ENCODE peak calls at places on chromosomes 13 and 19, in nine cellular contexts. One of them, this sample, is unnamed.
A peak's percentile ranks its signal among the peaks of the same experiment; 100 is the strongest.

GRCh38 chr13:37476874-37477273 is 121.7 kb downstream of the POSTN start:
- DNase-seq in dorsolateral prefrontal cortex: no peak
- DNase-seq in spleen: no peak
- DNase-seq in upper lobe of right lung: no peak
- DNase-seq in PC-3: no peak
- DNase-seq in heart right ventricle: no peak
- DNase-seq in astrocyte: peak; percentile 73
- DNase-seq in fibroblast of lung: peak; percentile 33
- DNase-seq in uterus: no peak
- DNase-seq in this sample: peak; percentile 52

GRCh38 chr19:52786078-52786463 is 520 bp downstream of the ZNF600 start:
- DNase-seq in heart right ventricle: peak; percentile 11
- DNase-seq in upper lobe of right lung: peak; percentile 65
- DNase-seq in uterus: peak; percentile 15
- DNase-seq in fibroblast of lung: no peak
- DNase-seq in PC-3: peak; percentile 19
- DNase-seq in spleen: peak; percentile 75
- DNase-seq in astrocyte: no peak
- DNase-seq in dorsolateral prefrontal cortex: no peak
- DNase-seq in this sample: peak; percentile 1

GRCh38 chr13:33927315-33927714 is 109.4 kb downstream of the RFC3 start:
- DNase-seq in spleen: no peak
- DNase-seq in PC-3: peak; percentile 33
- DNase-seq in heart right ventricle: no peak
- DNase-seq in dorsolateral prefrontal cortex: no peak
- DNase-seq in upper lobe of right lung: no peak
- DNase-seq in astrocyte: peak; percentile 60
- DNase-seq in uterus: no peak
- DNase-seq in fibroblast of lung: peak; percentile 78
- DNase-seq in this sample: peak; percentile 20

GRCh38 chr19:10260141-10260584 is 8.1 kb downstream of the MRPL4 start:
- DNase-seq in upper lobe of right lung: peak; percentile 93
- DNase-seq in dorsolateral prefrontal cortex: no peak
- DNase-seq in astrocyte: peak; percentile 42
- DNase-seq in spleen: no peak
- DNase-seq in heart right ventricle: no peak
- DNase-seq in fibroblast of lung: no peak
- DNase-seq in uterus: no peak
- DNase-seq in PC-3: peak; percentile 56
- DNase-seq in this sample: peak; percentile 95

GRCh38 chr13:49298903-49299605 is 51.3 kb downstream of the CDADC1 start:
- DNase-seq in upper lobe of right lung: no peak
- DNase-seq in astrocyte: no peak
- DNase-seq in PC-3: no peak
- DNase-seq in heart right ventricle: no peak
- DNase-seq in dorsolateral prefrontal cortex: no peak
- DNase-seq in spleen: no peak
- DNase-seq in fibroblast of lung: no peak
- DNase-seq in uterus: no peak
- DNase-seq in this sample: no peak

GRCh38 chr13:114299604-114300305 is 14.5 kb upstream of the CHAMP1 start:
- DNase-seq in heart right ventricle: no peak
- DNase-seq in spleen: peak; percentile 34
- DNase-seq in dorsolateral prefrontal cortex: no peak
- DNase-seq in PC-3: no peak
- DNase-seq in astrocyte: no peak
- DNase-seq in uterus: no peak
- DNase-seq in upper lobe of right lung: no peak
- DNase-seq in fibroblast of lung: no peak
- DNase-seq in this sample: no peak

GRCh38 chr19:46009530-46010510 is 13.0 kb downstream of the PGLYRP1 start:
- DNase-seq in PC-3: peak; percentile 71
- DNase-seq in dorsolateral prefrontal cortex: peak; percentile 83
- DNase-seq in fibroblast of lung: peak; percentile 70
- DNase-seq in upper lobe of right lung: peak; percentile 83
- DNase-seq in heart right ventricle: peak; percentile 65
- DNase-seq in spleen: peak; percentile 90
- DNase-seq in astrocyte: peak; percentile 37
- DNase-seq in uterus: peak; percentile 57
- DNase-seq in this sample: peak; percentile 53

GRCh38 chr13:58946274-58946673 is 1217.5 kb downstream of the DIAPH3 start:
- DNase-seq in heart right ventricle: no peak
- DNase-seq in fibroblast of lung: no peak
- DNase-seq in astrocyte: peak; percentile 50
- DNase-seq in dorsolateral prefrontal cortex: no peak
- DNase-seq in upper lobe of right lung: no peak
- DNase-seq in spleen: no peak
- DNase-seq in PC-3: no peak
- DNase-seq in uterus: no peak
- DNase-seq in this sample: no peak

GRCh38 chr19:12064266-12065099 is at the start of gene ZNF844:
- DNase-seq in PC-3: peak; percentile 89
- DNase-seq in heart right ventricle: peak; percentile 98
- DNase-seq in upper lobe of right lung: peak; percentile 99
- DNase-seq in uterus: peak; percentile 95
- DNase-seq in spleen: peak; percentile 96
- DNase-seq in astrocyte: peak; percentile 74
- DNase-seq in dorsolateral prefrontal cortex: peak; percentile 98
- DNase-seq in fibroblast of lung: peak; percentile 91
- DNase-seq in this sample: peak; percentile 56

GRCh38 chr19:17610384-17610783 is 54.9 kb downstream of the COLGALT1 start:
- DNase-seq in heart right ventricle: no peak
- DNase-seq in PC-3: no peak
- DNase-seq in upper lobe of right lung: no peak
- DNase-seq in uterus: no peak
- DNase-seq in dorsolateral prefrontal cortex: no peak
- DNase-seq in spleen: no peak
- DNase-seq in fibroblast of lung: peak; percentile 13
- DNase-seq in astrocyte: no peak
- DNase-seq in this sample: peak; percentile 17

GRCh38 chr13:113545455-113545930 is 39.1 kb upstream of the TFDP1 start:
- DNase-seq in PC-3: no peak
- DNase-seq in uterus: no peak
- DNase-seq in dorsolateral prefrontal cortex: no peak
- DNase-seq in heart right ventricle: no peak
- DNase-seq in upper lobe of right lung: peak; percentile 54
- DNase-seq in spleen: peak; percentile 70
- DNase-seq in fibroblast of lung: peak; percentile 23
- DNase-seq in astrocyte: no peak
- DNase-seq in this sample: no peak

GRCh38 chr19:40811478-40812341 is 12.7 kb downstream of the EGLN2 start:
- DNase-seq in fibroblast of lung: no peak
- DNase-seq in spleen: peak; percentile 84
- DNase-seq in upper lobe of right lung: no peak
- DNase-seq in astrocyte: no peak
- DNase-seq in uterus: peak; percentile 39
- DNase-seq in PC-3: no peak
- DNase-seq in heart right ventricle: no peak
- DNase-seq in dorsolateral prefrontal cortex: no peak
- DNase-seq in this sample: no peak

GRCh38 chr13:72109863-72110262 is 242.9 kb upstream of the DACH1 start:
- DNase-seq in spleen: no peak
- DNase-seq in dorsolateral prefrontal cortex: no peak
- DNase-seq in heart right ventricle: no peak
- DNase-seq in fibroblast of lung: no peak
- DNase-seq in PC-3: peak; percentile 67
- DNase-seq in uterus: no peak
- DNase-seq in upper lobe of right lung: no peak
- DNase-seq in astrocyte: peak; percentile 57
- DNase-seq in this sample: peak; percentile 67

GRCh38 chr13:112978561-112979405 is 9.8 kb downstream of the MCF2L start:
- DNase-seq in astrocyte: no peak
- DNase-seq in heart right ventricle: peak; percentile 62
- DNase-seq in uterus: peak; percentile 58
- DNase-seq in spleen: no peak
- DNase-seq in fibroblast of lung: no peak
- DNase-seq in PC-3: no peak
- DNase-seq in dorsolateral prefrontal cortex: no peak
- DNase-seq in upper lobe of right lung: no peak
- DNase-seq in this sample: no peak

GRCh38 chr19:57655443-57655842 is 13.3 kb upstream of the ZSCAN4 start:
- DNase-seq in fibroblast of lung: no peak
- DNase-seq in astrocyte: no peak
- DNase-seq in heart right ventricle: no peak
- DNase-seq in uterus: no peak
- DNase-seq in PC-3: no peak
- DNase-seq in spleen: no peak
- DNase-seq in upper lobe of right lung: no peak
- DNase-seq in dorsolateral prefrontal cortex: no peak
- DNase-seq in this sample: peak; percentile 38

GRCh38 chr19:30621326-30621920 is 249.2 kb downstream of the ZNF536 start:
- DNase-seq in dorsolateral prefrontal cortex: no peak
- DNase-seq in astrocyte: no peak
- DNase-seq in uterus: no peak
- DNase-seq in PC-3: no peak
- DNase-seq in fibroblast of lung: no peak
- DNase-seq in upper lobe of right lung: no peak
- DNase-seq in heart right ventricle: no peak
- DNase-seq in spleen: no peak
- DNase-seq in this sample: no peak

GRCh38 chr13:96652506-96652905 is 341.8 kb downstream of the OXGR1 start:
- DNase-seq in fibroblast of lung: peak; percentile 3
- DNase-seq in heart right ventricle: no peak
- DNase-seq in upper lobe of right lung: no peak
- DNase-seq in spleen: no peak
- DNase-seq in PC-3: no peak
- DNase-seq in astrocyte: no peak
- DNase-seq in uterus: no peak
- DNase-seq in dorsolateral prefrontal cortex: no peak
- DNase-seq in this sample: peak; percentile 46

GRCh38 chr19:49985926-49986325 is 25.0 kb upstream of the SIGLEC11 start:
- DNase-seq in dorsolateral prefrontal cortex: no peak
- DNase-seq in heart right ventricle: no peak
- DNase-seq in spleen: no peak
- DNase-seq in uterus: no peak
- DNase-seq in astrocyte: no peak
- DNase-seq in fibroblast of lung: no peak
- DNase-seq in PC-3: peak; percentile 26
- DNase-seq in upper lobe of right lung: no peak
- DNase-seq in this sample: no peak

GRCh38 chr19:43126720-43127119 is 44.2 kb upstream of the PSG2 start:
- DNase-seq in PC-3: peak; percentile 18
- DNase-seq in uterus: no peak
- DNase-seq in spleen: no peak
- DNase-seq in dorsolateral prefrontal cortex: no peak
- DNase-seq in upper lobe of right lung: no peak
- DNase-seq in heart right ventricle: no peak
- DNase-seq in astrocyte: no peak
- DNase-seq in fibroblast of lung: no peak
- DNase-seq in this sample: peak; percentile 34
- TF ChIP-seq CTCF in PC-3: no peak
- TF ChIP-seq CTCF in uterus: no peak
- TF ChIP-seq CTCF in spleen: no peak
- TF ChIP-seq CTCF in dorsolateral prefrontal cortex: no peak
- TF ChIP-seq CTCF in upper lobe of right lung: no peak
- TF ChIP-seq CTCF in heart right ventricle: no peak
- TF ChIP-seq CTCF in astrocyte: no peak
- TF ChIP-seq CTCF in fibroblast of lung: no peak
- TF ChIP-seq CTCF in this sample: no peak

GRCh38 chr13:85616275-85616674 is 182.9 kb downstream of the SLITRK6 start:
- DNase-seq in heart right ventricle: no peak
- DNase-seq in PC-3: peak; percentile 77
- DNase-seq in spleen: no peak
- DNase-seq in fibroblast of lung: peak; percentile 36
- DNase-seq in upper lobe of right lung: no peak
- DNase-seq in dorsolateral prefrontal cortex: no peak
- DNase-seq in uterus: no peak
- DNase-seq in astrocyte: no peak
- DNase-seq in this sample: peak; percentile 92

GRCh38 chr13:85619321-85619720 is 179.9 kb downstream of the SLITRK6 start:
- DNase-seq in uterus: no peak
- DNase-seq in astrocyte: no peak
- DNase-seq in dorsolateral prefrontal cortex: no peak
- DNase-seq in upper lobe of right lung: no peak
- DNase-seq in PC-3: no peak
- DNase-seq in fibroblast of lung: no peak
- DNase-seq in heart right ventricle: no peak
- DNase-seq in spleen: no peak
- DNase-seq in this sample: no peak

DNA sequence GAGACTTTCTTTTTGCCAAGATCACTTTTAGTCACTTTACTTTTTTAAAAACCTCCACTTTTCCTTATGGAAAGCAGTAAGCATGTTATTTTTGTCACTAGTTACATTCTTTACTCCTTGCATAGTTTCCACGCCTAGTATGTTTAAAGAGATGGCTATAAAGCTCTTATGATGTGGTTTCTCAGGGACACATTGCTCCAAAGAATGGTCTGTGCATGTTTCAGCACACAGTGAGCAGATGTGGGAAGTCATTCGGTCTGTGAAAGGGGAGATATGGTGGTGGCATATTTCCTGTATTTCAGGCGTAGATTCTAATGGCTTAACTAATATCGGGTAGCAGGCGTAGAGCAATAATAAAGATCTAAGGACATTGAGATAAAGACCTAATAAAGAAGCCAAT is 180.7 kb downstream of the SLITRK6 start:
- DNase-seq in PC-3: no peak
- DNase-seq in fibroblast of lung: no peak
- DNase-seq in dorsolateral prefrontal cortex: no peak
- DNase-seq in heart right ventricle: no peak
- DNase-seq in uterus: no peak
- DNase-seq in upper lobe of right lung: no peak
- DNase-seq in astrocyte: no peak
- DNase-seq in spleen: no peak
- DNase-seq in this sample: no peak
- H3K4me3 ChIP-seq in PC-3: no peak overlapping the region
- H3K4me3 ChIP-seq in fibroblast of lung: no peak overlapping the region
- H3K4me3 ChIP-seq in dorsolateral prefrontal cortex: no peak overlapping the region
- H3K4me3 ChIP-seq in heart right ventricle: no peak overlapping the region
- H3K4me3 ChIP-seq in uterus: no peak overlapping the region
- H3K4me3 ChIP-seq in upper lobe of right lung: no peak overlapping the region
- H3K4me3 ChIP-seq in astrocyte: no peak overlapping the region
- H3K4me3 ChIP-seq in spleen: no peak overlapping the region
- H3K4me3 ChIP-seq in this sample: no peak overlapping the region

GRCh38 chr19:13644648-13645047 is 119.7 kb upstream of the MRI1 start:
- DNase-seq in astrocyte: no peak
- DNase-seq in dorsolateral prefrontal cortex: no peak
- DNase-seq in uterus: no peak
- DNase-seq in fibroblast of lung: no peak
- DNase-seq in PC-3: no peak
- DNase-seq in heart right ventricle: no peak
- DNase-seq in spleen: no peak
- DNase-seq in upper lobe of right lung: no peak
- DNase-seq in this sample: no peak
- H3K27me3 ChIP-seq in astrocyte: no peaks in the 10 kb centered on the region
- H3K27me3 ChIP-seq in dorsolateral prefrontal cortex: no peaks in the 10 kb centered on the region
- H3K27me3 ChIP-seq in uterus: no peaks in the 10 kb centered on the region
- H3K27me3 ChIP-seq in fibroblast of lung: no peaks in the 10 kb centered on the region
- H3K27me3 ChIP-seq in PC-3: no peaks in the 10 kb centered on the region
- H3K27me3 ChIP-seq in heart right ventricle: no peaks in the 10 kb centered on the region
- H3K27me3 ChIP-seq in spleen: no peaks in the 10 kb centered on the region
- H3K27me3 ChIP-seq in upper lobe of right lung: no peaks in the 10 kb centered on the region
- H3K27me3 ChIP-seq in this sample: no peaks in the 10 kb centered on the region

DNA sequence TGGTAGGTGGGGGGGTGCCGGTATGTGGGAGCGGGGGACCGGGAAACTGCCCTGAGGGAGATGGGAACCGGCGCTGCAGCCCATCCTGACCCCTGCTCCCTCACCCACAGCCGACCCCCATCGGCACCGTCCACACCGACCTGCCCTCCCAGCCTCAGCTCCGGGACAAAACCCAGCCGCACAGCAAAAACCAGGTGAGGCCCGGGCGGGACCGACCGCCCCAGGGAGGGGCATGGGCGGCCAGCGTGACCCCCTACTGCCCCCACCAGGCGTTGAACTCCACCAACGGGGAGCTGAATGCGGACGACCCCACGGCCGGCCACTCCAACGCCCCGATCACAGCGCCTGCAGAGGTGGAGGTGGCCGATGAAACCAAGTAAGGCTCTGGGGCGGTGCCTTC is 35.9 kb downstream of the BTBD2 start:
- DNase-seq in upper lobe of right lung: no peak
- DNase-seq in dorsolateral prefrontal cortex: no peak
- DNase-seq in heart right ventricle: no peak
- DNase-seq in PC-3: no peak
- DNase-seq in spleen: no peak
- DNase-seq in uterus: no peak
- DNase-seq in fibroblast of lung: no peak
- DNase-seq in astrocyte: no peak
- DNase-seq in this sample: no peak
- TF ChIP-seq CTCF in upper lobe of right lung: no peak
- TF ChIP-seq CTCF in dorsolateral prefrontal cortex: no peak
- TF ChIP-seq CTCF in heart right ventricle: no peak
- TF ChIP-seq CTCF in PC-3: no peak
- TF ChIP-seq CTCF in spleen: no peak
- TF ChIP-seq CTCF in uterus: no peak
- TF ChIP-seq CTCF in fibroblast of lung: no peak
- TF ChIP-seq CTCF in astrocyte: no peak
- TF ChIP-seq CTCF in this sample: no peak